ENCODE peak calls at places on chromosome 22, in eight cellular contexts. One of them, this sample, is unnamed.

GRCh38 chr22:36385491-36386350 is 2.0 kb downstream of the MYH9 start:
- DNase-seq in activated CD4-positive, CD25-positive, alpha-beta regulatory T cell: peak
- DNase-seq in NCI-H146: peak
- DNase-seq in IMR-90: no peak
- DNase-seq in A549: peak
- DNase-seq in ovary: no peak
- DNase-seq in Ammon's horn: no peak
- DNase-seq in GM23248: peak
- DNase-seq in this sample: no peak

GRCh38 chr22:23912293-23912903 is 18.2 kb downstream of the MIF start:
- DNase-seq in activated CD4-positive, CD25-positive, alpha-beta regulatory T cell: no peak
- DNase-seq in NCI-H146: no peak
- DNase-seq in IMR-90: no peak
- DNase-seq in A549: no peak
- DNase-seq in ovary: no peak
- DNase-seq in Ammon's horn: no peak
- DNase-seq in GM23248: no peak
- DNase-seq in this sample: no peak

GRCh38 chr22:49992921-49993648 is 19.5 kb downstream of the IL17REL start:
- DNase-seq in activated CD4-positive, CD25-positive, alpha-beta regulatory T cell: peak
- DNase-seq in NCI-H146: peak
- DNase-seq in IMR-90: peak
- DNase-seq in A549: peak
- DNase-seq in ovary: peak
- DNase-seq in Ammon's horn: peak
- DNase-seq in GM23248: peak
- DNase-seq in this sample: peak

GRCh38 chr22:30302810-30303138 is 13.5 kb upstream of the CASTOR1 start:
- DNase-seq in activated CD4-positive, CD25-positive, alpha-beta regulatory T cell: no peak
- DNase-seq in NCI-H146: no peak
- DNase-seq in IMR-90: no peak
- DNase-seq in A549: no peak
- DNase-seq in ovary: no peak
- DNase-seq in Ammon's horn: no peak
- DNase-seq in GM23248: no peak
- DNase-seq in this sample: no peak

GRCh38 chr22:48226026-48227013 is 1463.9 kb downstream of the TBC1D22A start:
- DNase-seq in activated CD4-positive, CD25-positive, alpha-beta regulatory T cell: no peak
- DNase-seq in NCI-H146: no peak
- DNase-seq in IMR-90: no peak
- DNase-seq in A549: no peak
- DNase-seq in ovary: no peak
- DNase-seq in Ammon's horn: no peak
- DNase-seq in GM23248: no peak
- DNase-seq in this sample: no peak

GRCh38 chr22:50310949-50311444 is 3.6 kb upstream of the PLXNB2 start:
- DNase-seq in activated CD4-positive, CD25-positive, alpha-beta regulatory T cell: no peak
- DNase-seq in NCI-H146: no peak
- DNase-seq in IMR-90: no peak
- DNase-seq in A549: no peak
- DNase-seq in ovary: no peak
- DNase-seq in Ammon's horn: no peak
- DNase-seq in GM23248: no peak
- DNase-seq in this sample: no peak

GRCh38 chr22:30310881-30311771 is 15.6 kb downstream of the TBC1D10A start:
- DNase-seq in activated CD4-positive, CD25-positive, alpha-beta regulatory T cell: no peak
- DNase-seq in NCI-H146: no peak
- DNase-seq in IMR-90: peak
- DNase-seq in A549: no peak
- DNase-seq in ovary: peak
- DNase-seq in Ammon's horn: peak
- DNase-seq in GM23248: peak
- DNase-seq in this sample: no peak

GRCh38 chr22:48241658-48242057 is 1479.2 kb downstream of the TBC1D22A start:
- DNase-seq in activated CD4-positive, CD25-positive, alpha-beta regulatory T cell: no peak
- DNase-seq in NCI-H146: no peak
- DNase-seq in IMR-90: no peak
- DNase-seq in A549: no peak
- DNase-seq in ovary: no peak
- DNase-seq in Ammon's horn: no peak
- DNase-seq in GM23248: no peak
- DNase-seq in this sample: no peak

GRCh38 chr22:22928666-22929380 is 41.2 kb downstream of the IGLL5 start:
- DNase-seq in activated CD4-positive, CD25-positive, alpha-beta regulatory T cell: no peak
- DNase-seq in NCI-H146: no peak
- DNase-seq in IMR-90: peak
- DNase-seq in A549: no peak
- DNase-seq in ovary: no peak
- DNase-seq in Ammon's horn: no peak
- DNase-seq in GM23248: peak
- DNase-seq in this sample: no peak

GRCh38 chr22:22362939-22363338 is 118.4 kb downstream of the VPREB1 start:
- DNase-seq in activated CD4-positive, CD25-positive, alpha-beta regulatory T cell: no peak
- DNase-seq in NCI-H146: no peak
- DNase-seq in IMR-90: no peak
- DNase-seq in A549: no peak
- DNase-seq in ovary: no peak
- DNase-seq in Ammon's horn: no peak
- DNase-seq in GM23248: no peak
- DNase-seq in this sample: no peak

GRCh38 chr22:24950272-24950902 is 2.1 kb upstream of the KIAA1671 start:
- DNase-seq in activated CD4-positive, CD25-positive, alpha-beta regulatory T cell: no peak
- DNase-seq in NCI-H146: peak
- DNase-seq in IMR-90: peak
- DNase-seq in A549: peak
- DNase-seq in ovary: no peak
- DNase-seq in Ammon's horn: peak
- DNase-seq in GM23248: peak
- DNase-seq in this sample: no peak

GRCh38 chr22:26056455-26056854 is 112.8 kb upstream of the SEZ6L start:
- DNase-seq in activated CD4-positive, CD25-positive, alpha-beta regulatory T cell: no peak
- DNase-seq in NCI-H146: no peak
- DNase-seq in IMR-90: no peak
- DNase-seq in A549: no peak
- DNase-seq in ovary: no peak
- DNase-seq in Ammon's horn: no peak
- DNase-seq in GM23248: no peak
- DNase-seq in this sample: no peak

GRCh38 chr22:23163665-23164064 is 16.6 kb upstream of the BCR start:
- DNase-seq in activated CD4-positive, CD25-positive, alpha-beta regulatory T cell: no peak
- DNase-seq in NCI-H146: no peak
- DNase-seq in IMR-90: no peak
- DNase-seq in A549: no peak
- DNase-seq in ovary: peak
- DNase-seq in Ammon's horn: peak
- DNase-seq in GM23248: peak
- DNase-seq in this sample: no peak

GRCh38 chr22:39554170-39554569 is 16.4 kb upstream of the CACNA1I start:
- DNase-seq in activated CD4-positive, CD25-positive, alpha-beta regulatory T cell: no peak
- DNase-seq in NCI-H146: no peak
- DNase-seq in IMR-90: no peak
- DNase-seq in A549: no peak
- DNase-seq in ovary: no peak
- DNase-seq in Ammon's horn: no peak
- DNase-seq in GM23248: no peak
- DNase-seq in this sample: no peak

GRCh38 chr22:25627271-25627848 is 62.9 kb downstream of the GRK3 start:
- DNase-seq in activated CD4-positive, CD25-positive, alpha-beta regulatory T cell: no peak
- DNase-seq in NCI-H146: peak
- DNase-seq in IMR-90: peak
- DNase-seq in A549: no peak
- DNase-seq in ovary: no peak
- DNase-seq in Ammon's horn: peak
- DNase-seq in GM23248: no peak
- DNase-seq in this sample: no peak

GRCh38 chr22:40524392-40525249 is 111.9 kb downstream of the MRTFA start:
- DNase-seq in activated CD4-positive, CD25-positive, alpha-beta regulatory T cell: no peak
- DNase-seq in NCI-H146: no peak
- DNase-seq in IMR-90: peak
- DNase-seq in A549: peak
- DNase-seq in ovary: no peak
- DNase-seq in Ammon's horn: no peak
- DNase-seq in GM23248: peak
- DNase-seq in this sample: no peak

GRCh38 chr22:48477031-48477721 is 1350.5 kb downstream of the BRD1 start:
- DNase-seq in activated CD4-positive, CD25-positive, alpha-beta regulatory T cell: no peak
- DNase-seq in NCI-H146: no peak
- DNase-seq in IMR-90: no peak
- DNase-seq in A549: no peak
- DNase-seq in ovary: peak
- DNase-seq in Ammon's horn: peak
- DNase-seq in GM23248: no peak
- DNase-seq in this sample: no peak

GRCh38 chr22:19571207-19571795 is 47.1 kb upstream of the CLDN5 start:
- DNase-seq in activated CD4-positive, CD25-positive, alpha-beta regulatory T cell: no peak
- DNase-seq in NCI-H146: no peak
- DNase-seq in IMR-90: peak
- DNase-seq in A549: no peak
- DNase-seq in ovary: no peak
- DNase-seq in Ammon's horn: no peak
- DNase-seq in GM23248: no peak
- DNase-seq in this sample: no peak

GRCh38 chr22:21936151-21936778 is 16.4 kb downstream of the PPM1F start:
- DNase-seq in activated CD4-positive, CD25-positive, alpha-beta regulatory T cell: no peak
- DNase-seq in NCI-H146: no peak
- DNase-seq in IMR-90: peak
- DNase-seq in A549: no peak
- DNase-seq in ovary: no peak
- DNase-seq in Ammon's horn: peak
- DNase-seq in GM23248: peak
- DNase-seq in this sample: no peak

GRCh38 chr22:46459347-46460065 is 77.9 kb downstream of the CELSR1 start:
- DNase-seq in activated CD4-positive, CD25-positive, alpha-beta regulatory T cell: no peak
- DNase-seq in NCI-H146: no peak
- DNase-seq in IMR-90: no peak
- DNase-seq in A549: no peak
- DNase-seq in ovary: no peak
- DNase-seq in Ammon's horn: no peak
- DNase-seq in GM23248: no peak
- DNase-seq in this sample: no peak

GRCh38 chr22:32789797-32790620 is 11.5 kb upstream of the TIMP3 start:
- DNase-seq in activated CD4-positive, CD25-positive, alpha-beta regulatory T cell: no peak
- DNase-seq in NCI-H146: no peak
- DNase-seq in IMR-90: no peak
- DNase-seq in A549: no peak
- DNase-seq in ovary: no peak
- DNase-seq in Ammon's horn: no peak
- DNase-seq in GM23248: peak
- DNase-seq in this sample: no peak

GRCh38 chr22:42962295-42963230 is 52.4 kb downstream of the PACSIN2 start:
- DNase-seq in activated CD4-positive, CD25-positive, alpha-beta regulatory T cell: no peak
- DNase-seq in NCI-H146: no peak
- DNase-seq in IMR-90: peak
- DNase-seq in A549: peak
- DNase-seq in ovary: no peak
- DNase-seq in Ammon's horn: peak
- DNase-seq in GM23248: peak
- DNase-seq in this sample: no peak

GRCh38 chr22:44068422-44069191 is 44.5 kb downstream of the PARVB start:
- DNase-seq in activated CD4-positive, CD25-positive, alpha-beta regulatory T cell: no peak
- DNase-seq in NCI-H146: no peak
- DNase-seq in IMR-90: no peak
- DNase-seq in A549: no peak
- DNase-seq in ovary: no peak
- DNase-seq in Ammon's horn: peak
- DNase-seq in GM23248: no peak
- DNase-seq in this sample: no peak

GRCh38 chr22:49547751-49548239 is 279.9 kb downstream of the BRD1 start:
- DNase-seq in activated CD4-positive, CD25-positive, alpha-beta regulatory T cell: no peak
- DNase-seq in NCI-H146: no peak
- DNase-seq in IMR-90: no peak
- DNase-seq in A549: no peak
- DNase-seq in ovary: peak
- DNase-seq in Ammon's horn: no peak
- DNase-seq in GM23248: no peak
- DNase-seq in this sample: no peak

GRCh38 chr22:36194971-36195370 is 6.6 kb downstream of the APOL4 start:
- DNase-seq in activated CD4-positive, CD25-positive, alpha-beta regulatory T cell: no peak
- DNase-seq in NCI-H146: peak
- DNase-seq in IMR-90: peak
- DNase-seq in A549: peak
- DNase-seq in ovary: peak
- DNase-seq in Ammon's horn: peak
- DNase-seq in GM23248: peak
- DNase-seq in this sample: no peak

GRCh38 chr22:32204856-32205722 is at the start of gene RFPL2:
- DNase-seq in activated CD4-positive, CD25-positive, alpha-beta regulatory T cell: no peak
- DNase-seq in NCI-H146: peak
- DNase-seq in IMR-90: peak
- DNase-seq in A549: peak
- DNase-seq in ovary: no peak
- DNase-seq in Ammon's horn: peak
- DNase-seq in GM23248: peak
- DNase-seq in this sample: no peak

GRCh38 chr22:33299245-33299956 is 241.2 kb upstream of the SYN3 start:
- DNase-seq in activated CD4-positive, CD25-positive, alpha-beta regulatory T cell: no peak
- DNase-seq in NCI-H146: peak
- DNase-seq in IMR-90: no peak
- DNase-seq in A549: no peak
- DNase-seq in ovary: no peak
- DNase-seq in Ammon's horn: no peak
- DNase-seq in GM23248: no peak
- DNase-seq in this sample: no peak

GRCh38 chr22:46652081-46652929 is 32.1 kb downstream of the GRAMD4 start:
- DNase-seq in activated CD4-positive, CD25-positive, alpha-beta regulatory T cell: no peak
- DNase-seq in NCI-H146: no peak
- DNase-seq in IMR-90: peak
- DNase-seq in A549: peak
- DNase-seq in ovary: peak
- DNase-seq in Ammon's horn: no peak
- DNase-seq in GM23248: no peak
- DNase-seq in this sample: no peak

GRCh38 chr22:22110548-22111266 is 128.1 kb upstream of the TOP3B start:
- DNase-seq in activated CD4-positive, CD25-positive, alpha-beta regulatory T cell: no peak
- DNase-seq in NCI-H146: peak
- DNase-seq in IMR-90: peak
- DNase-seq in A549: peak
- DNase-seq in ovary: peak
- DNase-seq in Ammon's horn: peak
- DNase-seq in GM23248: peak
- DNase-seq in this sample: no peak

GRCh38 chr22:20424937-20425587 is 12.6 kb downstream of the SCARF2 start:
- DNase-seq in activated CD4-positive, CD25-positive, alpha-beta regulatory T cell: no peak
- DNase-seq in NCI-H146: no peak
- DNase-seq in IMR-90: no peak
- DNase-seq in A549: peak
- DNase-seq in ovary: no peak
- DNase-seq in Ammon's horn: no peak
- DNase-seq in GM23248: no peak
- DNase-seq in this sample: no peak